ENCODE peak calls at places on chromosome 16, in seven cellular contexts. G is CD8-positive, alpha-beta T cell; T is AG10803; Y is A549; H is retinal pigment epithelial cell; U is thoracic aorta; J is neural progenitor cell. I is an unnamed sample.

GRCh38 chr16:27925612-27926011 is 137.9 kb downstream of the GSG1L start:
- DNase-seq in H (no peak), T (no peak), G (no peak), Y (no peak), J (no peak), U (no peak), I (no peak)

GRCh38 chr16:80176114-80176513 is 364.7 kb upstream of the DYNLRB2 start:
- DNase-seq in J (no peak), H (no peak), G (no peak), Y (peak; percentile 45), U (no peak), T (peak; percentile 51), I (peak; percentile 46)

GRCh38 chr16:68179196-68179795 is 56.6 kb downstream of the ESRP2 start:
- DNase-seq in Y (no peak), U (no peak), H (no peak), G (no peak), J (no peak), T (peak; percentile 18), I (peak; percentile 54)

GRCh38 chr16:9125658-9126492 is 34.4 kb downstream of the HAPSTR1 start:
- DNase-seq in H (no peak), T (no peak), J (no peak), G (no peak), Y (no peak), U (no peak), I (no peak)

GRCh38 chr16:88014954-88015805 is 63.9 kb downstream of the BANP start:
- DNase-seq in Y (no peak), G (no peak), T (no peak), J (no peak), H (no peak), U (no peak), I (no peak)

GRCh38 chr16:24430937-24431760 is 108.2 kb upstream of the RBBP6 start:
- DNase-seq in T (no peak), G (no peak), Y (peak; percentile 42), J (no peak), H (no peak), U (no peak), I (no peak)

GRCh38 chr16:14510939-14511797 is 118.9 kb downstream of the PARN start:
- DNase-seq in Y (peak; percentile 69), U (no peak), G (no peak), J (no peak), H (peak; percentile 86), T (peak; percentile 93), I (peak; percentile 84)

GRCh38 chr16:24989417-24989978 is 25.7 kb downstream of the ARHGAP17 start:
- DNase-seq in G (no peak), J (no peak), Y (no peak), H (no peak), T (peak; percentile 18), U (no peak), I (no peak)

GRCh38 chr16:50247906-50248608 is 18.3 kb upstream of the ADCY7 start:
- DNase-seq in Y (no peak), J (no peak), G (no peak), U (no peak), T (no peak), H (no peak), I (no peak)

GRCh38 chr16:4654946-4655590 is 30.4 kb downstream of the MGRN1 start:
- DNase-seq in G (no peak), Y (no peak), H (no peak), J (no peak), U (no peak), T (no peak), I (no peak)

GRCh38 chr16:20866161-20866772 is 33.9 kb downstream of the DCUN1D3 start:
- DNase-seq in J (peak; percentile 78), T (peak; percentile 86), G (no peak), H (peak; percentile 94), U (peak; percentile 66), Y (peak; percentile 80), I (peak; percentile 90)

GRCh38 chr16:78494105-78494504 is 394.7 kb downstream of the WWOX start:
- DNase-seq in H (no peak), G (no peak), J (no peak), T (no peak), U (no peak), Y (no peak), I (no peak)

GRCh38 chr16:56620311-56620897 is 5.2 kb upstream of the MT1E start:
- DNase-seq in H (no peak), G (no peak), Y (no peak), U (no peak), J (no peak), T (no peak), I (no peak)

GRCh38 chr16:24508614-24509013 is 30.8 kb upstream of the RBBP6 start:
- DNase-seq in U (no peak), T (peak; percentile 79), Y (no peak), G (no peak), H (peak; percentile 86), J (no peak), I (peak; percentile 88)

GRCh38 chr16:2711370-2712062 is 8.5 kb downstream of the PRSS27 start:
- DNase-seq in H (no peak), G (no peak), T (no peak), U (no peak), Y (no peak), J (no peak), I (no peak)

GRCh38 chr16:19808061-19808621 is 76.5 kb downstream of the GPRC5B start:
- DNase-seq in H (peak; percentile 55), J (peak; percentile 43), G (no peak), T (no peak), Y (peak; percentile 84), U (no peak), I (peak; percentile 64)

GRCh38 chr16:7521834-7522233 is 189.2 kb downstream of the RBFOX1 start:
- DNase-seq in Y (no peak), T (no peak), J (no peak), U (no peak), H (no peak), G (no peak), I (no peak)

GRCh38 chr16:23843143-23843542 is 7.4 kb downstream of the PRKCB start:
- DNase-seq in G (no peak), T (no peak), J (no peak), H (no peak), Y (no peak), U (no peak), I (no peak)

GRCh38 chr16:22337045-22337444 is 37.4 kb downstream of the CDR2 start:
- DNase-seq in Y (no peak), J (no peak), H (no peak), G (no peak), U (no peak), T (no peak), I (no peak)

GRCh38 chr16:15578824-15579223 is 64.1 kb downstream of the MARF1 start:
- DNase-seq in Y (no peak), U (no peak), G (no peak), T (no peak), H (no peak), J (no peak), I (no peak)

DNA sequence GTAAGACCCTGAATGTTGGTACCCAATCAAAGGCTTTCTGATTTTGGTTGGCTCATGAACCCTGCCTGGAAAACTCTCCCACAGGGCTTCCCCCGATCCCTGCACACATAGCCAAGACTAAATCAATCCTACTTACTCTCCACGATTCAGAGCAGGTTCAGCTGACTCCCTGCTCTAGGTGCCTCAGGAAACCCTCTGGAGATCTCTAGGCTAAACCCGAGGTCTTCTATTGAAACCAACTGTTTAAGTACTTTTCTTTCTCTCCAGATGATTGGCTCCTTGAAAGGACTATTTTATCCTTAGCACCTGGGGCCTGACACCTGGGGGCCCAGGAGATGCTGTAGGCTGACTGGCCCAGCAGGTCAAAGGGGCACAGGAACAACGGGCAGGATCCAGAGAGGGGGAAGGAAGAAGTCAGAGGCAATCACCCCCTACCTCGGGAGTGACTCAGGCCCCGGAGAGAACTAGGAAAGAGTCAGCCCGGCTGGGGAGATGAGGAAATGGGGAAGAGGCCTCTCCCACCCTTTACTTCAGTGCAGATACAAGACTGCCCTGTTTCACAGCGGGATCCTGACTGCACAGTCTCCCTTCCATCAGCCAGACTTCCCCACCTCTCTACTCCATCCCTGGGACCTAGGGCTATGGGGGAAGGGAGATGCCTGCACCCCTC is 2.0 kb downstream of the TBC1D10B start:
- DNase-seq in Y (no peak), G (no peak), H (no peak), T (peak; percentile 44), J (no peak), U (no peak), I (peak; percentile 68)
- H3K4me3 ChIP-seq in Y (peak overlapping the region; percentile 76), G (peak overlapping the region; percentile 83), H (peak overlapping the region; percentile 87), T (peak overlapping the region; percentile 88), J (peak overlapping the region; percentile 95), U (peak overlapping the region; percentile 93), I (peak overlapping the region; percentile 76)

DNA sequence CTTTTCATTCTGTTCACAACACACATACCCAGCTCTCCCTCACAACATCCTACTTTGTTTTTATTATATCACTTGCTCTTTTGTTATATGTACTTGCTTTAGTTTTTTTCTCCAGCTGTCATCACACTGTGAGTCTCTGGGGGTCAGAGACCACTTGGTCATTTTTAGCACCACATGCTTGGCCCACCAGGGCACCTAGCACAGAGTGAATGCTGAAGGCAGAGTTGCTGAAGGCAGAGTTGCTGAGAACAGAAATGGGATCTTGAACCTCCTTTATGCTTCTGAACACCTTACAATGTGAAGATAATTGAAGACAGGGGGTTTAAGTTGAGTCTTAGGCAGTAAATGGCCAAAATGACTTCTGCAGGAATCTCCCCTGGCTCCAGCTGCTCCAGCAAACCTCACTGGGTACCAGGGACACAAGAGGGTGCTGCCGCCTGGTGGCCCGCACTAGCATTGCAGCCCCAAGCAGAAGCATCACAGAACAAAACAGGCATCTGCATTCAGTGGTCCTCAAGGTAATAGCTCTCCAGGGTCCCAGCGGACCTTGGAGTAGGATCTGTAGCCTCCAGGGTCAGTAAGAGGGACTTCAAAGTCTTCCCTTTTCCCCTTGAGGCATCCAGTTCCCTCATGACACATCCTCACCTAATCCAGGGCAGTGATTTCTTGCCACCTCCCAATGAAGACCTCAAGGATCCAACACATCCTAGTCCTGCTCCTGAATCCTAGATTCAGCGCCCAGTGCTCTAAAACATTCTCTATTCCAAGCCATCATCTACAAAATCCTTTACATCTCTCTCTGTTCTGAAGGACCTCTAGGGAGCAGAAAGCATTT is 1972.6 kb downstream of the TP53TG3F start:
- DNase-seq in J (no peak), Y (peak; percentile 8), U (no peak), G (no peak), T (no peak), H (no peak), I (no peak)
- TF ChIP-seq CTCF in J (peak; percentile 42), Y (no peak), U (peak; percentile 21), G (no peak), T (peak; percentile 35), H (peak; percentile 37), I (peak; percentile 57)

DNA sequence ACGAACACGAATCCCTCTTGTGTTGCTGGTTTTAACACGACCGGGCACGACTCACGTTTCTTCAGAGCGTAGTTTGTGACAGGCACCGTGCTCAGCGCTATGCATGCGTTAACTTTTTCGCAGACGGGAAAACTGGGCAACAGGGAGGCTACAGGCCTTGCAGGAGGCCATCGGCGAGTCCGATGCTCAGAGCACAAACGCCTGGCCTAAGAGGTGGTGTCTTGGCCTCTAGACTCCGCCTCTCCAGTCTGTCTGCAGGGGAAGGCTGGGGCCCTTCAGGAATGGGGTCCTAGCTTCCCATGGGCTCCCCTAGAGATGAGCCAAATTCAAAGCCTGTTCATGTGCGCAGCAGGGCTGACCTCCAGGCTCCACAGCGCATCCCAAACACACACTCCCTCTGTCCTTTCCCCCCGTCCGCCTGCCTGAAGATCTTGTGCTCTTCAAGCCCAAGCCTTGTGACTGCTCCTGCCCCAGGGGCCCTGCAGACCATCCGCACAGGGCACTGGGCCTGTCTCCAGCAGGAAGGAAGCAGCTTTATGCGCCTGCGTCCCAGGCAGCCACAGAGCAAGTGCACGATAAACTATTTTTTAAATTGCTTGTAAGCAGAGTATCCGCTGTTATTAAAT is 3.1 kb downstream of the CLCN7 start:
- DNase-seq in H (no peak), Y (no peak), U (no peak), T (no peak), G (no peak), J (no peak), I (no peak)
- H3K4me3 ChIP-seq in H (no peak overlapping the region), Y (no peak overlapping the region), U (no peak overlapping the region), T (no peak overlapping the region), G (no peak overlapping the region), J (no peak overlapping the region), I (no peak overlapping the region)

GRCh38 chr16:47995354-47995753 is 160.4 kb downstream of the ABCC12 start:
- DNase-seq in T (no peak), U (no peak), J (no peak), Y (no peak), H (no peak), G (no peak), I (no peak)
- TF ChIP-seq CTCF in T (peak; percentile 12), U (no peak), J (no peak), Y (no peak), H (no peak), G (no peak), I (peak; percentile 19)